ENCODE peak calls at places on chromosomes 3 and 15, in five cellular contexts. X is pancreas, Q is IMR-90, F is H1, U is neural progenitor cell. I is an unnamed sample. For H3K4me1 and H3K27me3, the result is how much of the 10 kb centered on the place peaks cover.

GRCh38 chr15:50890751-50891150 is 17.7 kb upstream of the AP4E1 start:
- DNase-seq in U (no peak), Q (peak), F (no peak), X (no peak), I (no peak)

GRCh38 chr3:66242788-66243463 is 22.1 kb downstream of the SLC25A26 start:
- DNase-seq in X (no peak), U (no peak), F (no peak), Q (no peak), I (no peak)

GRCh38 chr3:61278713-61279112 is 27.5 kb upstream of the FHIT start:
- DNase-seq in X (no peak), U (no peak), F (no peak), Q (no peak), I (no peak)

GRCh38 chr15:68384451-68385239 is 47.3 kb downstream of the ITGA11 start:
- DNase-seq in X (no peak), F (peak), U (no peak), Q (peak), I (peak)

GRCh38 chr3:112477891-112478290 is 21.4 kb downstream of the BTLA start:
- DNase-seq in F (no peak), X (no peak), Q (no peak), U (no peak), I (no peak)

GRCh38 chr3:79380581-79380980 is 387.2 kb downstream of the ROBO1 start:
- DNase-seq in U (no peak), Q (peak), X (no peak), F (no peak), I (no peak)

GRCh38 chr3:132874701-132875100 is 152.5 kb upstream of the NPHP3 start:
- DNase-seq in Q (no peak), U (no peak), X (no peak), F (no peak), I (no peak)

GRCh38 chr15:63019539-63020109 is 22.9 kb upstream of the TPM1 start:
- DNase-seq in X (peak), U (peak), F (no peak), Q (peak), I (peak)

GRCh38 chr3:65623362-65623761 is 415.4 kb downstream of the MAGI1 start:
- DNase-seq in Q (no peak), U (no peak), F (no peak), X (no peak), I (no peak)

GRCh38 chr3:102226463-102226862 is 208.4 kb upstream of the ZPLD1 start:
- DNase-seq in Q (no peak), X (no peak), U (no peak), F (no peak), I (no peak)

GRCh38 chr3:50298836-50299637 is at the start of the genes HYAL3 and NAA80:
- DNase-seq in U (peak), Q (peak), F (peak), X (peak), I (peak)

DNA sequence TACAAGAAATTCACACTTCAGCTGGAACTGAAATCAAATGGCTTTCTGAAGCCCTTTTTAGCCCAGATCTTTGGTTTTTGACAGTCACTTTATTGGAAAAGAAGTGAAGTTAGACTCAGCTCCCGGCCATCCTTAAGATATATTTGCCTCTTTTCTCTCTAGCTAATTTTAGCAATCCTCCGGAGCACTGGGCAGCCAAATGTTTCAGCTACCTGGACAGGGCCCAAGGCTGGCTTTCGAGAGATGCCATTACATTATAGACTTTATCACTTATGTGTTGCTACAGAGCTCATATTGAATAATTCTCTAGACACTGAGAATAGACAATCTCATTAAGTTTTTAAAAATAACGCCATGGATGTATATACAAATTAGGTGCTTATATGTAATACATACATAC is 28.5 kb upstream of the RPL39L start:
- DNase-seq in X (no peak), F (no peak), Q (no peak), U (no peak), I (no peak)
- H3K4me1 ChIP-seq in X (under half), F (under half), Q (under half), U (under half), I (under half)

GRCh38 chr3:156814295-156814694 is 11.9 kb upstream of the LEKR1 start:
- DNase-seq in X (no peak), U (no peak), F (no peak), Q (no peak), I (no peak)

GRCh38 chr3:156811092-156811862 is 14.9 kb upstream of the LEKR1 start:
- DNase-seq in F (no peak), U (no peak), Q (peak), X (no peak), I (no peak)

GRCh38 chr3:156816794-156817741 is 9.1 kb upstream of the LEKR1 start:
- DNase-seq in Q (peak), F (peak), X (peak), U (peak), I (peak)

GRCh38 chr3:156816091-156816793 is 9.9 kb upstream of the LEKR1 start:
- DNase-seq in F (no peak), U (peak), X (peak), Q (peak), I (peak)

DNA sequence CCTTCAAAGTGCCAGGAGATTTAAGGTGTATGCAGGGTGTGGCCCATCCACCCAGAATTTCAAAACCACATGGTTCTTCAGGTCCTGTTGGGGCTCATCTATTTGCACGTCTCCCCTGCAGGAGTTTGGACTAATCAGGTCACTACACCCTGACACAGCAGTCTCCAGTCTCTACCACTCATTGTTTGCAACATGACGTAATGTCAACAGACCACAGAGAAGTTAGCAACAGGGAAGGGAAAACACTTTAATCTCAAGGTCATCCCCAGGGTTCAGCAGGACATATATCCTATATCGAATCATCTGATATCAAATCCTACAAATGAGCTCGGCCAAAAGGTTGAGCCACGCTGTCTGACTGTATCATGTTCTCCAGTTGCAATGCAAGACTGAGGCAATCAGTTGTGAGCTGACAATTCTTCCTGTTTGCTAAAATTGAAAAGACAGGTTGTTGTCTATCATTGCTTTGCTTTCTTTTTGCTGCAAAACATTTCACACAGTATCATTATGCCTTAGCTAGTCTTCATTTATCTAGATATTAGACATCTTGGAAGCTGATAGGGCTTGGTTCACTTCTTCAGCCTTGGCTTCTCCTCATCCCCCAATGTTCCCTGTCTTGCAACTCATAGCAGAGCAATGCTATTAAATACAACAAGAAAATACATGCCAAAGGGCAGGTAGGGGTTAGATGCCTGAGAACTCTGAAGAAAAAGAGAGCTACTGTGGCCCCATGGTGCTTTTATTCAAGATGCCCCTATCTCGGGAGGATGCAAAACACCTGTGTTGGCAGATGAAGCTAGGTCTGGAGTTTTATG is 13.4 kb upstream of the LEKR1 start:
- DNase-seq in X (peak), Q (peak), F (no peak), U (no peak), I (no peak)
- H3K27me3 ChIP-seq in X (under half), Q (under half), F (under half), U (half or more), I (under half)

DNA sequence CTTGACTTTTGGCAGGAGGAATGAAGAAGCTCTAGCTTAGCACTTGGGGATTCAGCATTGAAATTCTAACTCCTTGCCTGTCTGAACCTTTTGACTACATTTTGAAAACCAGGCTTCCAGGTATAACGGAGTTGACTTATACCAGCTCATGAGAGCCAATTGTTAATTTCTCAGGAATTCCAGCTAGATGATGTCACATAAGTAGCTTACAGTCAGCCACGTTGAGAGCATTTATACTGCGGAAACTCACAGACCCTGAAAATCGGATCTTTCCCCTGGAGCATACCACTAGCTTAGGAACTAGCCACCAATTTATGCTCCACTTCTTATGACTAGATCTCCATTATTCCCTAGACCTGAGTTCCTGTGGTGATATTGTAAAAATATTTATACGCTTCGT is 321.4 kb upstream of the DPH6 start:
- DNase-seq in Q (no peak), X (no peak), U (no peak), F (no peak), I (no peak)
- H3K4me3 ChIP-seq in Q (no peak), X (no peak), U (no peak), F (no peak), I (no peak)

GRCh38 chr15:26967719-26968269 is 3.2 kb upstream of the GABRG3 start:
- DNase-seq in Q (no peak), X (no peak), U (peak), F (peak), I (no peak)

GRCh38 chr15:26972636-26973035 is 1.7 kb downstream of the GABRG3 start:
- DNase-seq in U (no peak), X (no peak), F (no peak), Q (no peak), I (no peak)

GRCh38 chr15:26971303-26972018 is 480 bp downstream of the GABRG3 start:
- DNase-seq in F (peak), Q (no peak), X (no peak), U (peak), I (no peak)

GRCh38 chr15:26974120-26974780 is 3.3 kb downstream of the GABRG3 start:
- DNase-seq in X (no peak), F (peak), U (peak), Q (peak), I (no peak)

GRCh38 chr15:26970712-26971210 is at the start of gene GABRG3:
- DNase-seq in X (no peak), Q (no peak), F (peak), U (peak), I (peak)
- H3K4me1 ChIP-seq in X (under half), Q (under half), F (under half), U (under half), I (under half)

GRCh38 chr3:14848906-14849305 is 30.1 kb downstream of the FGD5 start:
- DNase-seq in U (no peak), X (no peak), Q (no peak), F (no peak), I (no peak)

GRCh38 chr3:14849831-14850230 is 31.1 kb downstream of the FGD5 start:
- DNase-seq in Q (no peak), X (no peak), F (no peak), U (no peak), I (no peak)

GRCh38 chr3:14846481-14846880 is 27.7 kb downstream of the FGD5 start:
- DNase-seq in X (no peak), F (no peak), U (no peak), Q (no peak), I (no peak)

GRCh38 chr3:14845826-14846225 is 27.1 kb downstream of the FGD5 start:
- DNase-seq in F (no peak), X (no peak), U (no peak), Q (no peak), I (no peak)

DNA sequence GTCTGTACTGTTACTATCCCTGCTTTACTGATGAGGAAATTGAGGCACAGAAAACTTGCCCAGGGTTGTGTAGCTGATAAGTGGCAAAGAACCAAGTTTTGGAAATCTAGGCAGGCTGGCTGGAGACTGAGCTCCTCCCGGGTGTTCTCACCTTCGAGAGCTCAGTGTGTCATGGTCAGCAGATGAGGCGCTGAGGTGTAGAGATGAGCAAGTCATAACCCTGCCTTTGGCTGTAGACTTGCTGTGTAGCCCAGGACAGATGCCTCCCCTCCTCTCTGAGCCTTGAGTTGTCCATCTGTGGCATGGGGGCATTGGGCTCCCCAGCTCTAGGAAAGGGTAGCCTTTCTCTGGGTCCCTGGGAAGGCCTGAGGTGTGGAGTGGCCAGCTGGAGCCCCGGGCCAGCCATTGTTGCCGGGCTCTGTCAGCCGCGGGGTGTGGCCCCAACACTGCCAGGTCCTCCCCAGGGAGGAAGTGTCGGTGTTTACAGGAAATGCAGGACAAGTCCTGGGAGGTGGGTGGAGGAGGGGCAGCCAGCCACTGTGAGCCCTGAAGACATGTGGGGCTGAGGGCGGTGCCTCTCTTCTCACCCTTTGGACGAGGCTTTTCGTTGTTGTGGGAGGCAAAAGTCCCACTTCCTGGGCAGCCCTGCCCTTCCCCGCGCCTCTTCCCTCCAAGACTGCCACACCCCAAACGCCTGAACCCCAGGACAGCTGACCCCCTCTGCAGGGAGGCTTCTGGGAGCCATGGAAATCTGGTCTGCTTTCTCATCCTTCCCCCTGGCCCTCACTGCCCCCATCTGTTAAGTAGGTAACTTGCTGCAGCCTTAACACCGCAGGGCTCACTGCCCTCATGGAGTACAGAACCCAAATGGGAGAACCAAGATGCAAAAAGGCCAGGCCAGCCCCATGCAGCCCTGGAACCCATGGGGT is 29.1 kb downstream of the FGD5 start:
- DNase-seq in Q (no peak), U (peak), F (peak), X (no peak), I (peak)
- H3K27me3 ChIP-seq in Q (under half), U (under half), F (under half), X (under half), I (under half)

DNA sequence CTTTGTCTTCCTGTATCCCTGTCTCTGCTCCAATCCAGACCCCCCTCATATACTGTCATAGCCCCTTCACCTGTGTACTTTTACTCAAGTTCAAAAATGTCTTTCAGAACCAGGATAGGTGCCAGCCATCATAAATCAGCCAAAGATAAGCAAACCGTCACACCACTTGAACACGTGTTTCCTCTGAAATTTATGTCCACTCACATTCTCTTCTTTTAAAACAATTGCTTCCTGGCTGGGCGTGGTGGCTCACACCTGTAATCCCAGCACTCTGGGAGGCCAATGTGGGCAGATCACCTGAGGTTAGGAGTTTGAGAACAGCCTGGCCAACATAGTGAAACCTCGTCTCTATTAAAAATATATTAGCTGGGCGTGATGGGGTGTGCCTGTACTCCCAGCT is 74.1 kb downstream of the IGF2BP2 start:
- DNase-seq in X (no peak), U (no peak), F (no peak), Q (no peak), I (no peak)
- H3K4me3 ChIP-seq in X (no peak), U (no peak), F (no peak), Q (no peak), I (no peak)

GRCh38 chr3:123622766-123623165 is 37.9 kb upstream of the HACD2 start:
- DNase-seq in U (no peak), F (no peak), Q (no peak), X (no peak), I (no peak)

GRCh38 chr3:123621510-123622189 is 36.8 kb upstream of the HACD2 start:
- DNase-seq in F (no peak), U (no peak), X (no peak), Q (no peak), I (no peak)

GRCh38 chr3:123624302-123624701 is 39.4 kb upstream of the HACD2 start:
- DNase-seq in X (no peak), Q (no peak), U (no peak), F (no peak), I (no peak)

GRCh38 chr3:123620338-123620737 is 35.5 kb upstream of the HACD2 start:
- DNase-seq in X (no peak), Q (peak), F (no peak), U (no peak), I (no peak)

GRCh38 chr3:123623346-123623880 is 38.6 kb upstream of the HACD2 start:
- DNase-seq in X (no peak), U (no peak), Q (peak), F (no peak), I (no peak)
- H3K4me1 ChIP-seq in X (under half), U (under half), Q (under half), F (under half), I (under half)

DNA sequence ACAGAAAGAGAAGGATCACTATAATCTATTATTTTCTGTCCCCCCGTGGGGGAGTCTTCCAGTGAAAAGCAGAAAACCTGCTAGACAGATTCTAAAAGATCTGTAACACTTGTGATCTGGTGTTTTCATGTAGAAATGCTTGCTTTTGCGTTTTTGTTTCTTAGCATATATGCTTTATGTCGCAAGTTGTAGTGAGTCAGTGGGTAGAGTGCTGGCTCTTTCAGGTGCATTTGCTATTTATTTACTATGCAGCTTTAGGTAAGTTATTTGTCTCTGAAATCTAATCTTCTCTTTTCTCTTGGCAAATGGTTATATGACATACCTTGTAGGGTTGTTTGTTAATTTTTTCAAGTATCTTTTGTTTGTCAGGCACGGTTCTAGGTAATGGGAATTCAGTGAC is 9.4 kb downstream of the AKAP13 start:
- DNase-seq in Q (no peak), U (no peak), F (no peak), X (no peak), I (no peak)
- H3K27me3 ChIP-seq in Q (under half), U (under half), F (under half), X (under half), I (under half)

I was measured in psoas muscle.